ENCODE peak calls at places on chromosomes 2 and 18, in seven cellular contexts. N is pancreas, B is mammary epithelial cell, W is esophagus squamous epithelium, C is upper lobe of right lung, Q is lower lobe of right lung, L is left lung. V is an unnamed sample.

GRCh38 chr18:44700652-44701051 is 20.0 kb downstream of the SETBP1 start:
- DNase-seq in L (no peak), Q (no peak), B (peak; percentile 63), N (peak; percentile 46), W (no peak), C (no peak), V (no peak)

GRCh38 chr2:81528852-81529480 is 1224.4 kb upstream of the LRRTM1 start:
- DNase-seq in C (no peak), N (no peak), Q (no peak), B (no peak), L (no peak), W (no peak), V (no peak)

GRCh38 chr18:79445740-79446566 is 50.2 kb downstream of the NFATC1 start:
- DNase-seq in Q (no peak), C (no peak), B (no peak), W (no peak), L (no peak), N (no peak), V (no peak)

GRCh38 chr2:20823917-20824316 is 1.0 kb upstream of the LDAH start:
- DNase-seq in N (no peak), B (no peak), W (no peak), L (no peak), C (no peak), Q (no peak), V (no peak)

GRCh38 chr2:200442471-200442870 is 67.4 kb downstream of the KCTD18 start:
- DNase-seq in W (no peak), C (no peak), L (no peak), Q (no peak), B (no peak), N (no peak), V (no peak)

GRCh38 chr2:173298536-173299097 is 56.1 kb upstream of the CDCA7 start:
- DNase-seq in L (no peak), N (no peak), C (no peak), Q (no peak), W (no peak), B (no peak), V (no peak)

GRCh38 chr18:61108706-61109105 is 224.5 kb upstream of the CDH20 start:
- DNase-seq in C (no peak), Q (no peak), B (no peak), N (no peak), W (no peak), L (no peak), V (no peak)

GRCh38 chr2:222572264-222572721 is 83.6 kb downstream of the FARSB start:
- DNase-seq in N (no peak), B (peak; percentile 32), L (no peak), W (no peak), Q (no peak), C (no peak), V (no peak)

GRCh38 chr2:44273596-44273995 is 1.7 kb upstream of the SLC3A1 start:
- DNase-seq in Q (no peak), N (no peak), C (no peak), W (no peak), B (peak; percentile 53), L (no peak), V (no peak)

GRCh38 chr2:217248312-217248935 is 388.6 kb upstream of the TNP1 start:
- DNase-seq in W (no peak), L (peak; percentile 60), Q (peak; percentile 59), N (no peak), C (peak; percentile 72), B (no peak), V (no peak)
- H3K27ac ChIP-seq in W (peak overlapping the region; percentile 58), L (no peak overlapping the region), Q (peak overlapping the region; percentile 63), N (no peak overlapping the region), C (peak overlapping the region; percentile 70), B (no peak overlapping the region), V (no peak overlapping the region)

GRCh38 chr2:70087703-70088507 is 628 bp downstream of the PCBP1 start:
- DNase-seq in N (peak; percentile 71), W (no peak), C (peak; percentile 85), Q (peak; percentile 77), L (peak; percentile 90), B (peak; percentile 65), V (no peak)
- H3K4me1 ChIP-seq in N (peaks cover 20% of the 10 kb centered on the region), W (peaks cover 37% of the 10 kb centered on the region), C (peaks cover 36% of the 10 kb centered on the region), Q (peaks cover 50% of the 10 kb centered on the region), L (peaks cover 62% of the 10 kb centered on the region), B (peaks cover 34% of the 10 kb centered on the region), V (peaks cover 63% of the 10 kb centered on the region)

GRCh38 chr18:8634508-8634907 is 25.3 kb downstream of the RAB12 start:
- DNase-seq in Q (no peak), C (no peak), N (no peak), W (no peak), B (no peak), L (no peak), V (no peak)
- H3K36me3 ChIP-seq in Q (peaks cover 84% of the 10 kb centered on the region), C (peaks cover 75% of the 10 kb centered on the region), N (peaks cover under 1% of the 10 kb centered on the region), W (peaks cover 19% of the 10 kb centered on the region), B (peaks cover 44% of the 10 kb centered on the region), L (no peaks in the 10 kb centered on the region), V (peaks cover 55% of the 10 kb centered on the region)

DNA sequence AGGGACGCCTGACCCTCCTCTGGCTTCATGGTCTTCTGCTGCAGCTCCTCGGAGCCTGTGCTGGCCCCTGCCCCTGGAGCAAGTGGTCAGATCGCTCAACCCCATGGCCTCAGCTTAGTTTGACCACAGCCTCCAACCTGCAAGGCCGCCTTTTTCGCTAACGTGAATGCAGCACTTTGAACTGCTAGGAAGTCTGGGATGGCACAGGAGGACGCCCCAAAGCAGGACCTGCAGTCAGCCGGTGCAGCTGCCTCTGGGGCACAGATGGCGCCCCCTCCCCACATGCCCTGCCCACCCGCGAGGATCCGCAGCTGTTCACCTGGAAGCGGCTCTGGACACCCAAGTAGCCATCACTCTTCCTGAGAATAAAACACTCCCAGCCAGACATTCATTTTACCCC is 510.2 kb downstream of the EIPR1 start:
- DNase-seq in B (no peak), W (no peak), L (no peak), Q (no peak), N (no peak), C (no peak), V (no peak)
- H3K27ac ChIP-seq in B (no peak overlapping the region), W (no peak overlapping the region), L (no peak overlapping the region), Q (no peak overlapping the region), N (no peak overlapping the region), C (no peak overlapping the region), V (no peak overlapping the region)

DNA sequence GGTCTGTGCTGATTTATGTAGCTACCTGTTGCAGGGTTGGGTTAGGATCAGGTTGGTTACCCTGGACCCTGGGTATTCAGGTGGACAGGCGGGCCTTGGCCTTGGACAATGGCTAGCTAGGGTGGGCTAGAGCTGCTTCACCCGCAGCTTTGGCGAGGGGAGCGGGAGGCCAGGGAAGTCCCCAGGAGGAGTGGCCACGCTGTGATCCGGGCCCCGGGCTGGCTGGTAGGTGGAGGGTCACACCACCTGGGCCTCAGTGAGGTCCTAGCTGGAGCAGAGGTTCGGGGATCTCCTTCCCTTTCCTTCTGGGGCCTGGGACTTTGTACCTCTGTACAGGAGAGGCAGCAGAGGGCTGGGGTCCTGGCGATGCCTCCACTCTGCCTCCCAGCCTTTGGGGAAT is 9.8 kb downstream of the RTP5 start:
- DNase-seq in Q (no peak), C (no peak), B (no peak), N (no peak), W (no peak), L (peak; percentile 67), V (no peak)
- H3K4me1 ChIP-seq in Q (peaks cover 22% of the 10 kb centered on the region), C (peaks cover 8% of the 10 kb centered on the region), B (peaks cover 15% of the 10 kb centered on the region), N (no peaks in the 10 kb centered on the region), W (peaks cover 13% of the 10 kb centered on the region), L (peaks cover 19% of the 10 kb centered on the region), V (peaks cover 15% of the 10 kb centered on the region)